ENCODE peak calls at places on chromosomes 11 and 22, in six cellular contexts. J is HFF-Myc, X is PC-9, O is dorsolateral prefrontal cortex, H is mucosa of descending colon, Z is endothelial cell of umbilical vein. S is an unnamed sample.

GRCh38 chr22:20312396-20313191 is 7.3 kb downstream of the DGCR6L start:
- DNase-seq in J (no peak), X (no peak), O (peak; percentile 18), H (no peak), Z (no peak), S (no peak)

GRCh38 chr11:9714540-9714939 is 50.7 kb downstream of the SWAP70 start:
- DNase-seq in J (no peak), X (no peak), O (no peak), H (no peak), Z (no peak), S (no peak)

GRCh38 chr11:15780354-15780753 is 576.0 kb downstream of the SOX6 start:
- DNase-seq in J (no peak), X (no peak), O (no peak), H (no peak), Z (no peak), S (no peak)

GRCh38 chr11:69652999-69653398 is 12.0 kb downstream of the CCND1 start:
- DNase-seq in J (no peak), X (no peak), O (no peak), H (no peak), Z (no peak), S (no peak)

GRCh38 chr11:25890626-25891250 is 441.2 kb upstream of the ANO3 start:
- DNase-seq in J (no peak), X (no peak), O (no peak), H (no peak), Z (peak; percentile 26), S (no peak)

GRCh38 chr11:119990306-119991021 is 147.4 kb downstream of the TRIM29 start:
- DNase-seq in J (peak; percentile 7), X (no peak), O (peak; percentile 93), H (peak; percentile 10), Z (no peak), S (no peak)

GRCh38 chr22:24772493-24773220 is 1.9 kb downstream of the PIWIL3 start:
- DNase-seq in J (peak; percentile 19), X (no peak), O (no peak), H (no peak), Z (peak; percentile 28), S (peak; percentile 37)

GRCh38 chr11:66979336-66979980 is 4.4 kb downstream of the C11orf86 start:
- DNase-seq in J (no peak), X (no peak), O (no peak), H (no peak), Z (no peak), S (no peak)

GRCh38 chr11:22558638-22559037 is 67.0 kb downstream of the FANCF start:
- DNase-seq in J (no peak), X (no peak), O (no peak), H (no peak), Z (no peak), S (no peak)

GRCh38 chr11:70079691-70080090 is 1.6 kb downstream of the ANO1 start:
- DNase-seq in J (no peak), X (peak; percentile 51), O (no peak), H (no peak), Z (no peak), S (peak; percentile 7)

GRCh38 chr11:1881442-1882264 is 10.0 kb downstream of the PRR33 start:
- DNase-seq in J (no peak), X (no peak), O (peak; percentile 30), H (no peak), Z (no peak), S (no peak)

GRCh38 chr22:46104170-46104880 is 46.0 kb upstream of the PPARA start:
- DNase-seq in J (no peak), X (no peak), O (no peak), H (no peak), Z (no peak), S (no peak)

GRCh38 chr11:94768602-94769511 is 701 bp downstream of the AMOTL1 start:
- DNase-seq in J (no peak), X (peak; percentile 37), O (no peak), H (no peak), Z (peak; percentile 57), S (no peak)

GRCh38 chr22:50525991-50526848 is 822 bp upstream of the SCO2 start:
- DNase-seq in J (no peak), X (peak; percentile 76), O (peak; percentile 84), H (peak; percentile 81), Z (peak; percentile 73), S (peak; percentile 73)

GRCh38 chr11:102201776-102202175 is 91.5 kb downstream of the YAP1 start:
- DNase-seq in J (no peak), X (no peak), O (no peak), H (no peak), Z (no peak), S (no peak)

GRCh38 chr11:113119074-113119473 is 157.9 kb downstream of the NCAM1 start:
- DNase-seq in J (no peak), X (no peak), O (no peak), H (no peak), Z (no peak), S (no peak)

GRCh38 chr11:69912911-69913451 is 93.8 kb upstream of the FGF3 start:
- DNase-seq in J (no peak), X (peak; percentile 51), O (peak; percentile 42), H (peak; percentile 35), Z (no peak), S (peak; percentile 23)

GRCh38 chr11:37449146-37449545 is 851.1 kb upstream of the RAG2 start:
- DNase-seq in J (peak; percentile 5), X (peak; percentile 1), O (no peak), H (no peak), Z (no peak), S (peak; percentile 66)

GRCh38 chr11:117295438-117296137 is 4.4 kb downstream of the BACE1-AS start:
- DNase-seq in J (no peak), X (no peak), O (peak; percentile 77), H (no peak), Z (no peak), S (no peak)

GRCh38 chr11:34342008-34342533 is 15.7 kb downstream of the ABTB2 start:
- DNase-seq in J (no peak), X (no peak), O (no peak), H (peak; percentile 71), Z (no peak), S (no peak)

GRCh38 chr11:19076744-19077589 is 16.4 kb upstream of the MRGPRX2 start:
- DNase-seq in J (no peak), X (peak; percentile 75), O (no peak), H (peak; percentile 81), Z (peak; percentile 75), S (peak; percentile 69)

GRCh38 chr11:123588117-123588815 is 66.2 kb downstream of the SCN3B start:
- DNase-seq in J (no peak), X (no peak), O (no peak), H (peak; percentile 84), Z (no peak), S (no peak)

GRCh38 chr11:79371152-79371551 is 69.7 kb downstream of the TENM4 start:
- DNase-seq in J (no peak), X (no peak), O (no peak), H (no peak), Z (no peak), S (peak; percentile 20)

GRCh38 chr22:49954354-49954753 is 6.2 kb upstream of the PIM3 start:
- DNase-seq in J (no peak), X (no peak), O (no peak), H (no peak), Z (no peak), S (no peak)

GRCh38 chr11:125257185-125257584 is 92.6 kb downstream of the PKNOX2 start:
- DNase-seq in J (no peak), X (no peak), O (no peak), H (no peak), Z (peak; percentile 9), S (no peak)
- TF ChIP-seq CTCF in J (peak; percentile 23), X (peak; percentile 24), O (no peak), H (no peak), Z (no peak), S (no peak)

DNA sequence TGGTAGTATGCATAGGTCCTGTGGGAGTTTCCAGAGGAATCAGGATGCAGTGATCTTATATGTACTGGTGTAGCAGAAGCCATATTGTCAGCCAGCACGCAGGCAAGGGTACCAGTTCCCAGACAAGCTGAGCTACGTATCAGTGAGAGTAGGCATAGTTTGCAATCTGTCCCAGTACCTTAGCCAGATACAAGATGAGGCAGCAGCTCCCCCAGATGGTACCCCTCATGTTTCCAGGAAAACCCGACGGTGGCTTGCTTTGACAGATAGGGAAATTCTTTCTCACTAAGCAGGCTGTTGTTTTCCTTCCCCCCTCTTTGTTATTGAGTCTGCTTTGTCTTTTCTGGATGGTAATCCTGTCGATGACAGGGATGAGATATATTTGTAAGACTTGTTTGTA is 109.7 kb upstream of the RRM1 start:
- DNase-seq in J (no peak), X (no peak), O (no peak), H (no peak), Z (peak; percentile 55), S (no peak)
- TF ChIP-seq CTCF in J (no peak), X (no peak), O (no peak), H (no peak), Z (no peak), S (no peak)

GRCh38 chr11:65357856-65358356 is 3.4 kb downstream of the TIGD3 start:
- DNase-seq in J (no peak), X (no peak), O (no peak), H (no peak), Z (no peak), S (no peak)
- TF ChIP-seq CTCF in J (no peak), X (no peak), O (no peak), H (no peak), Z (no peak), S (no peak)

GRCh38 chr11:115173136-115173535 is 331.1 kb downstream of the CADM1 start:
- DNase-seq in J (no peak), X (no peak), O (no peak), H (no peak), Z (no peak), S (no peak)

GRCh38 chr11:115168229-115168671 is 336.0 kb downstream of the CADM1 start:
- DNase-seq in J (no peak), X (no peak), O (peak; percentile 53), H (no peak), Z (no peak), S (peak; percentile 21)

GRCh38 chr11:115168686-115169085 is 335.5 kb downstream of the CADM1 start:
- DNase-seq in J (no peak), X (no peak), O (no peak), H (no peak), Z (no peak), S (no peak)

GRCh38 chr11:115166826-115167225 is 337.4 kb downstream of the CADM1 start:
- DNase-seq in J (no peak), X (no peak), O (no peak), H (no peak), Z (no peak), S (peak; percentile 10)

GRCh38 chr11:115170133-115170815 is 333.9 kb downstream of the CADM1 start:
- DNase-seq in J (no peak), X (no peak), O (no peak), H (peak; percentile 64), Z (peak; percentile 18), S (peak; percentile 50)
- TF ChIP-seq CTCF in J (peak; percentile 70), X (peak; percentile 82), O (peak; percentile 57), H (peak; percentile 55), Z (peak; percentile 49), S (peak; percentile 63)

GRCh38 chr11:5291207-5291838 is 10.4 kb downstream of the OR51B4 start:
- DNase-seq in J (peak; percentile 20), X (no peak), O (no peak), H (no peak), Z (peak; percentile 32), S (peak; percentile 54)
- TF ChIP-seq CTCF in J (peak; percentile 79), X (peak; percentile 58), O (no peak), H (no peak), Z (peak; percentile 55), S (peak; percentile 68)

GRCh38 chr22:34966980-34967379 is 99.0 kb upstream of the ISX start:
- DNase-seq in J (no peak), X (no peak), O (no peak), H (no peak), Z (no peak), S (no peak)
- TF ChIP-seq CTCF in J (no peak), X (no peak), O (no peak), H (no peak), Z (no peak), S (no peak)

GRCh38 chr11:10857604-10858504 is at the start of gene ZBED5:
- DNase-seq in J (peak; percentile 91), X (peak; percentile 91), O (peak; percentile 99), H (peak; percentile 99), Z (peak; percentile 99), S (peak; percentile 97)
- TF ChIP-seq CTCF in J (no peak), X (no peak), O (no peak), H (no peak), Z (no peak), S (no peak)